ENCODE peak calls at places on chromosomes 5 and 9, in four cellular contexts. X is IMR-90, O is H9, R is H1. H is an unnamed sample. For H3K4me1, the result is how much of the 10 kb centered on the place peaks cover.

GRCh38 chr5:150081541-150082283 is 4.6 kb downstream of the CSF1R start:
- DNase-seq in X (peak), O (no peak), R (no peak), H (no peak)

GRCh38 chr9:19224563-19224962 is 5.9 kb upstream of the DENND4C start:
- DNase-seq in X (no peak), O (no peak), R (no peak), H (no peak)

GRCh38 chr5:127961764-127962148 is 121.8 kb upstream of the SLC12A2 start:
- DNase-seq in X (no peak), O (no peak), R (no peak), H (no peak)

GRCh38 chr5:29382735-29383280 is 1810.7 kb upstream of the CDH6 start:
- DNase-seq in X (no peak), O (no peak), R (no peak), H (no peak)

GRCh38 chr5:39755986-39756385 is 331.2 kb upstream of the DAB2 start:
- DNase-seq in X (peak), O (no peak), R (no peak), H (peak)

GRCh38 chr5:150350524-150351344 is 6.8 kb upstream of the TCOF1 start:
- DNase-seq in X (peak), O (peak), R (peak), H (peak)

GRCh38 chr5:116509483-116510244 is 65.0 kb downstream of the SEMA6A start:
- DNase-seq in X (no peak), O (peak), R (no peak), H (no peak)

GRCh38 chr9:110153431-110153830 is 54.5 kb downstream of the C9orf152 start:
- DNase-seq in X (no peak), O (no peak), R (no peak), H (no peak)

GRCh38 chr9:109098221-109098959 is 21.4 kb downstream of the TMEM245 start:
- DNase-seq in X (peak), O (no peak), R (no peak), H (peak)

GRCh38 chr9:70491798-70492736 is 77.6 kb upstream of the KLF9 start:
- DNase-seq in X (no peak), O (no peak), R (no peak), H (no peak)

GRCh38 chr9:123364241-123364824 is 8.3 kb downstream of the CRB2 start:
- DNase-seq in X (peak), O (no peak), R (no peak), H (no peak)

GRCh38 chr9:22237497-22238363 is 208.9 kb upstream of the DMRTA1 start:
- DNase-seq in X (peak), O (no peak), R (no peak), H (peak)

GRCh38 chr5:94469889-94470288 is 148.5 kb downstream of the KIAA0825 start:
- DNase-seq in X (peak), O (no peak), R (no peak), H (no peak)

GRCh38 chr5:64939772-64940510 is 171.2 kb downstream of the CWC27 start:
- DNase-seq in X (peak), O (peak), R (peak), H (peak)

GRCh38 chr5:6448622-6449464 is at the start of gene UBE2QL1:
- DNase-seq in X (no peak), O (peak), R (peak), H (peak)

GRCh38 chr5:131366428-131366827 is 102.6 kb downstream of the CDC42SE2 start:
- DNase-seq in X (peak), O (no peak), R (no peak), H (no peak)

GRCh38 chr5:124659798-124660197 is 86.6 kb downstream of the ZNF608 start:
- DNase-seq in X (no peak), O (no peak), R (no peak), H (no peak)

GRCh38 chr9:137569609-137570203 is 9.0 kb downstream of the DPH7 start:
- DNase-seq in X (no peak), O (no peak), R (no peak), H (no peak)

GRCh38 chr9:102507044-102507687 is 488.0 kb upstream of the CYLC2 start:
- DNase-seq in X (no peak), O (no peak), R (no peak), H (no peak)

GRCh38 chr5:83586874-83587776 is 115.6 kb downstream of the VCAN start:
- DNase-seq in X (peak), O (no peak), R (no peak), H (no peak)

GRCh38 chr9:114098660-114099522 is at the start of gene KIF12:
- DNase-seq in X (no peak), O (peak), R (peak), H (peak)

GRCh38 chr5:119379096-119379495 is 23.3 kb downstream of the TNFAIP8 start:
- DNase-seq in X (no peak), O (no peak), R (no peak), H (no peak)

GRCh38 chr5:119382167-119382566 is 26.3 kb downstream of the TNFAIP8 start:
- DNase-seq in X (peak), O (no peak), R (no peak), H (no peak)

GRCh38 chr5:119377066-119377465 is 21.2 kb downstream of the TNFAIP8 start:
- DNase-seq in X (no peak), O (no peak), R (no peak), H (no peak)

GRCh38 chr5:119378075-119378699 is 22.4 kb downstream of the TNFAIP8 start:
- DNase-seq in X (peak), O (no peak), R (peak), H (no peak)

DNA sequence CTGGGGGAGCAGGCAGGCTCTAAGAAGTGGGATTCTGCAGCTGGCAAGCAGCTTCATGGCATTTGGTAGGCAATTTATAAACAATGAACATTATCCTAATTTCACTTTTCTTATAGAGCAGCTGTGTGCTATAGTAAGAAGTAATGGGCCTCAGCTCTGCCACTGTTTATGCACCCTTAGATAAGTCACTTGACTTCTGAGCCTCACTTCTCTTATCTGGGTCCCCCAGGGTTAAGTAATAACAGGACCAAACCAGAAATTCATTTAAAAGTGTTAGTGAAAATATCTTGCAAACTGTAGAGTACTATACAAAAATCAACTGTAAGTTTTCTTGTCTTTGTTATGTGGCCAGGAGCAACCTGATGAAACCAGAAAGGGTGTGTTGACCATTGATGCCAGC is 24.1 kb downstream of the TNFAIP8 start:
- DNase-seq in X (no peak), O (no peak), R (no peak), H (no peak)
- H2BK120ac ChIP-seq in X (peak), O (no peak), R (no peak), H (no peak)

GRCh38 chr5:78504726-78505431 is 143.7 kb downstream of the LHFPL2 start:
- DNase-seq in X (peak), O (no peak), R (no peak), H (peak)

GRCh38 chr5:78503958-78504357 is 143.5 kb downstream of the SCAMP1 start:
- DNase-seq in X (no peak), O (no peak), R (no peak), H (no peak)

GRCh38 chr5:78506296-78507049 is 142.1 kb downstream of the LHFPL2 start:
- DNase-seq in X (peak), O (no peak), R (no peak), H (peak)

GRCh38 chr5:78507531-78507930 is 141.0 kb downstream of the LHFPL2 start:
- DNase-seq in X (no peak), O (no peak), R (no peak), H (no peak)

DNA sequence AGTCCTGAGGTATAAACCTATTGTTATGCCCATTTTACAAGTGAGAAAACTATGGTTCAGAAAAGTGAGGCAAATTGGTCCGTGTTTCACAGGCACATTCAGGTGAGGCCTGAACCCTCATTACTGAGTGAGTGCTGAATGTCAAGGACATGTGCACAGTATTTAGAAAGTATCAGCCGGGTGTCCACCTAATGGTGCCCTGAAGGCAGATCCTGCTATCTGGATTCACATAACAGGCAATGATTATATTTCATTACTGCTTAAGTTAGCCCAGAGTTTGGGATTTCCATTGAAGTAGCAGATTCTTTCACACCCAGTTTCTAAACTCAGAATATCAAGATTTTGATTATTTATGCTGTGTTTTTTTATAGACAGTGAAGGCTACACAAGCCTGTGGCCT is 142.7 kb downstream of the LHFPL2 start:
- DNase-seq in X (no peak), O (no peak), R (no peak), H (no peak)
- H3K4me1 ChIP-seq in X (half or more), O (under half), R (under half), H (under half)

GRCh38 chr9:24504521-24504920 is 41.2 kb downstream of the IZUMO3 start:
- DNase-seq in X (no peak), O (no peak), R (no peak), H (no peak)

DNA sequence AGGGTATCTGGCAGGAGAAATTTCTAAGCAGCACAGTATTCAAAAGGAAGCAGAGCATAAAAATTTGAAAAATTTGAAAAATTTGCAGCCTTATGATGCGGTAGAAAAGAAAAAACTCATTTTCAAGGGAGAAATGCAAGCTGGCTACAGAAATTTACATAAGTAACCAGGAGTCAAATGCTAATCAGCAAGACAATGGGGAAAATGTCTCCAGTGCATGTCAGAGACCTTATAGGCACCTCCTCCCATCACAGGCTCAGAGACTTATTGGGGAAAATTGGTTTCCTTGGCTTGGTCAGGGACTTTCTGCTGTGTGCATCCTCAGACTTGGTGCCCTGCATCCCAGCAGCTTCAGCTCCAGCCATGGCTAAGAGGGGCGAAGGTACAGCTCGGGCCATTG is 35.8 kb downstream of the IZUMO3 start:
- DNase-seq in X (no peak), O (no peak), R (no peak), H (peak)
- H4K5ac ChIP-seq in X (no peak), O (no peak), R (no peak), H (no peak)

DNA sequence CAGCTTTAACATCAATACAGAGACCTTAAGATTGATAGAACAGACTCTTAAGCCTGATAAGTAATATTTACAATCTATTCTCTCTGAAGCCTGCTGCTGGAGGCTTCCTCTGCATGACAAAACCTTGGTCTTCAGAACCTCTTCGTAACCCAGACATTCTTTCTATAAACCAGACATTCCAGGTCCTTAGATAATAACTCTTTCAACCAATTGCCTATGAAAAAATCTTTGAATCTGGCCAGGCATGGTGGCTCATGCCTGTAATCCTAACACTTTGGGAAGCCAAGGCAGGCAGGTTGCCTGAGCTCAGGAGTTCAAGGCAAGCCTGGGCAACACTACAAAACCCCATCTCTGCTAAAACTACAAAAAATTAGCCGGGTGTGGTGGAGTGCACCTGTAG is 327.8 kb downstream of the ENC1 start:
- DNase-seq in X (peak), O (no peak), R (no peak), H (no peak)
- H2BK120ac ChIP-seq in X (no peak), O (no peak), R (no peak), H (no peak)

GRCh38 chr9:134402182-134402581 is 75.9 kb downstream of the RXRA start:
- DNase-seq in X (no peak), O (no peak), R (no peak), H (no peak)
- H3K4me1 ChIP-seq in X (under half), O (under half), R (under half), H (under half)